ENCODE peak calls at places on chromosomes 2 and 18, in six cellular contexts. L is K562, G is A549, W is HepG2, E is upper lobe of left lung, Q is GM12878. X is an unnamed sample.

GRCh38 chr2:215979615-215980014 is 33.7 kb downstream of the MREG start:
- ATAC-seq in W (no peak), G (peak; percentile 38), L (peak; percentile 47), Q (peak; percentile 93), E (no peak), X (no peak)

GRCh38 chr18:32284284-32284683 is 94.4 kb downstream of the MEP1B start:
- ATAC-seq in L (no peak), Q (no peak), W (no peak), E (no peak), G (no peak), X (no peak)

GRCh38 chr18:59686260-59686659 is 11.0 kb downstream of the CCBE1 start:
- ATAC-seq in E (no peak), Q (no peak), W (no peak), L (no peak), G (no peak), X (no peak)

GRCh38 chr2:110725859-110726258 is 6.5 kb upstream of the ACOXL start:
- ATAC-seq in L (no peak), E (peak; percentile 17), Q (no peak), W (peak; percentile 29), G (no peak), X (no peak)

GRCh38 chr18:58276640-58277456 is 232.8 kb downstream of the NEDD4L start:
- ATAC-seq in G (no peak), Q (no peak), L (no peak), W (no peak), E (no peak), X (no peak)

GRCh38 chr2:32168513-32168912 is 2.8 kb downstream of the SLC30A6 start:
- ATAC-seq in W (no peak), Q (peak; percentile 58), E (no peak), L (peak; percentile 5), G (no peak), X (no peak)

GRCh38 chr2:22904126-22904684 is 480.8 kb upstream of the KLHL29 start:
- ATAC-seq in Q (peak; percentile 85), E (no peak), W (peak; percentile 80), L (peak; percentile 47), G (peak; percentile 80), X (no peak)

GRCh38 chr2:50645346-50645745 is 386.6 kb downstream of the NRXN1 start:
- ATAC-seq in E (no peak), W (no peak), L (no peak), Q (no peak), G (no peak), X (no peak)

GRCh38 chr2:66495788-66496640 is 61.1 kb downstream of the MEIS1 start:
- ATAC-seq in L (peak; percentile 90), W (peak; percentile 77), G (peak; percentile 91), Q (no peak), E (peak; percentile 58), X (peak; percentile 66)

GRCh38 chr2:231052494-231053451 is 3.9 kb upstream of the PSMD1 start:
- ATAC-seq in L (peak; percentile 86), W (peak; percentile 62), E (peak; percentile 91), G (peak; percentile 87), Q (peak; percentile 90), X (peak; percentile 79)

GRCh38 chr18:79371536-79372210 is 24.1 kb upstream of the NFATC1 start:
- ATAC-seq in Q (peak; percentile 43), W (no peak), L (no peak), E (no peak), G (no peak), X (no peak)

GRCh38 chr2:69946351-69947077 is 14.9 kb downstream of the ASPRV1 start:
- ATAC-seq in Q (peak; percentile 95), E (peak; percentile 69), L (peak; percentile 72), G (peak; percentile 84), W (peak; percentile 62), X (no peak)

GRCh38 chr2:36403675-36404230 is 48.2 kb downstream of the CRIM1 start:
- ATAC-seq in E (no peak), G (peak; percentile 85), Q (peak; percentile 37), W (peak; percentile 34), L (no peak), X (no peak)

DNA sequence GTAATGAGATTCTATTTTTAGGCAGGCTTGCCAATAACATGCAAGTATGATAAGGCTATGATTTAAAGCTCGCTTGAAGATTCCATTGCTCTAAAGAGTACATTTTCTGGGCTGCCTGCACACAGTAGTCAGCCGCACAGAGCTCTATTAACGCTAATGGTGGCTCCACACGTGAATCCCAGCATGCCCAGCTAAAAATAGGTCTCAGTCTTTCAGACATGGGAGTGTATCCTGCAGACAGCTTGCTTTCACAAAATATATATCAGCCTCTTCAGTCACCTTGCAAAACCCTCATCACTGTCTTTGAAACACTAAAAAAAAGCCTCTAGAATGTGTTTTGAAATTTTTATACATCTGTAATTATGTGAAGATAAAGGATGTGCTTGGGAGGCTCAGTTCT is 418.1 kb downstream of the MTX2 start:
- ATAC-seq in W (no peak), G (no peak), L (no peak), E (no peak), Q (no peak), X (no peak)
- TF ChIP-seq EP300 in W (no peak), G (no peak), L (no peak), E (no peak), Q (no peak), X (no peak)

GRCh38 chr2:8491296-8492048 is 190.4 kb upstream of the ID2 start:
- ATAC-seq in E (no peak), L (no peak), G (no peak), Q (no peak), W (no peak), X (peak; percentile 48)
- H3K4me3 ChIP-seq in E (no peak overlapping the region), L (no peak overlapping the region), G (no peak overlapping the region), Q (no peak overlapping the region), W (no peak overlapping the region), X (no peak overlapping the region)

DNA sequence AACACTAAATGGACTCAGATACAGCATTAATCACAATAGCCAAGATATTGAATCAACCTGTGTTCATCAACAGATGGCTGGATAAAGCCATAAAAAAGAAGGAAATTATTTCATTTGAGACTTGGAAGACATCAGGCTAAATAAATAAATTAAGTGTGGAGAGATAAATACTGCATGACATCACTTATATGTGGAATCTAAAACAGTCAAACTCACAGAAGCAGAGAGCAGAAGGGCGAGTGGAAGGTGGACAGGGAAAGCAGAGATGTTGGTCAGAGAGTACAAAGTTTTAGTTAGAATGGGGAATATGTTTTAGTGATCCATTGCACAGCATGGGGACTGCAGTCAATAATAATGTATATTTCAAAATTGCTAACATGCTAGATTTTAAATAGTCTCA is 207.2 kb downstream of the VAPA start:
- ATAC-seq in L (no peak), E (no peak), W (no peak), Q (no peak), G (no peak), X (no peak)
- TF ChIP-seq EP300 in L (no peak), E (no peak), W (no peak), Q (no peak), G (no peak), X (no peak)

GRCh38 chr18:23845988-23846630 is 156.9 kb downstream of the LAMA3 start:
- ATAC-seq in E (no peak), W (no peak), L (no peak), Q (no peak), G (no peak), X (no peak)

GRCh38 chr18:23850215-23850614 is 161.0 kb downstream of the LAMA3 start:
- ATAC-seq in G (no peak), E (no peak), W (no peak), L (no peak), Q (no peak), X (no peak)

GRCh38 chr18:23844991-23845680 is 155.9 kb downstream of the LAMA3 start:
- ATAC-seq in W (peak; percentile 57), E (peak; percentile 73), G (peak; percentile 56), L (no peak), Q (no peak), X (no peak)

GRCh38 chr18:23849141-23849540 is 159.9 kb downstream of the LAMA3 start:
- ATAC-seq in W (no peak), Q (no peak), L (no peak), E (no peak), G (no peak), X (no peak)

GRCh38 chr18:23847321-23847986 is 158.2 kb downstream of the LAMA3 start:
- ATAC-seq in E (peak; percentile 12), G (no peak), Q (no peak), L (no peak), W (peak; percentile 81), X (no peak)
- H3K4me3 ChIP-seq in E (no peak overlapping the region), G (no peak overlapping the region), Q (no peak overlapping the region), L (no peak overlapping the region), W (no peak overlapping the region), X (no peak overlapping the region)

GRCh38 chr2:43086451-43087221 is 139.8 kb downstream of the ZFP36L2 start:
- ATAC-seq in G (peak; percentile 84), L (no peak), W (no peak), E (peak; percentile 83), Q (no peak), X (peak; percentile 94)
- TF ChIP-seq EP300 in G (no peak), L (no peak), W (no peak), E (peak; percentile 70), Q (no peak), X (peak; percentile 67)

DNA sequence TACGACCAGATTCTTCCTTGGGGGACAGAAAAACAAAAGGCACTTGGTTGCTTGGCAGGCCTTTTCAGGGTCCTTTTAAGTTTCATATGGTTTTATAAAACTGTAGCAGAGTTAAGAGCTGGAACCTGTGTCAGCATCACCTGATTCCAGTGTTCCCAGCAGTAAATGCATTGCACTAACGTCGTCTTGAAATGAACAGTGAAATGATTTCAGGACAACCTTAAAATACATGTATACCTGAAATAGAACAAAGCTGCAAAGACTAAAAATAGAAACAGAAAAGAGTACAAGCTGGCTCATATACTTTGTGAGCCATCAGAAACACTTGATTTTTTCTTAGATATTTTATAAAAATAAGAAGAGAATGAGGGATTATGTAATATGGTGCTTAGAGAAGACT is 51.9 kb downstream of the ACSL3 start:
- ATAC-seq in E (no peak), Q (peak; percentile 13), G (no peak), L (no peak), W (no peak), X (no peak)
- H3K4me3 ChIP-seq in E (no peak overlapping the region), Q (peak overlapping the region; percentile 51), G (no peak overlapping the region), L (no peak overlapping the region), W (no peak overlapping the region), X (no peak overlapping the region)

GRCh38 chr2:223688094-223688835 is 86.1 kb upstream of the SCG2 start:
- ATAC-seq in E (no peak), L (no peak), Q (no peak), W (peak; percentile 70), G (peak; percentile 40), X (no peak)
- TF ChIP-seq EP300 in E (no peak), L (no peak), Q (no peak), W (no peak), G (no peak), X (no peak)

X was measured in gastroesophageal sphincter.